ENCODE peak calls at places on chromosomes 6 and 20, in five cellular contexts. One of them, this sample, is unnamed.

GRCh38 chr20:32458061-32458836 is 100.1 kb downstream of the ASXL1 start:
- DNase-seq in astrocyte: no peak
- DNase-seq in fibroblast of lung: no peak
- DNase-seq in adrenal gland: no peak
- DNase-seq in brain microvascular endothelial cell: no peak
- DNase-seq in this sample: no peak

GRCh38 chr6:142846883-142847287 is 98.1 kb downstream of the HIVEP2 start:
- DNase-seq in astrocyte: peak
- DNase-seq in fibroblast of lung: peak
- DNase-seq in adrenal gland: peak
- DNase-seq in brain microvascular endothelial cell: peak
- DNase-seq in this sample: peak

GRCh38 chr20:6654490-6655247 is 112.8 kb upstream of the BMP2 start:
- DNase-seq in astrocyte: no peak
- DNase-seq in fibroblast of lung: no peak
- DNase-seq in adrenal gland: no peak
- DNase-seq in brain microvascular endothelial cell: no peak
- DNase-seq in this sample: no peak

GRCh38 chr20:63011798-63012197 is 5.0 kb upstream of the BHLHE23 start:
- DNase-seq in astrocyte: no peak
- DNase-seq in fibroblast of lung: no peak
- DNase-seq in adrenal gland: no peak
- DNase-seq in brain microvascular endothelial cell: no peak
- DNase-seq in this sample: no peak

GRCh38 chr20:50919567-50919966 is 11.7 kb downstream of the ADNP start:
- DNase-seq in astrocyte: peak
- DNase-seq in fibroblast of lung: peak
- DNase-seq in adrenal gland: peak
- DNase-seq in brain microvascular endothelial cell: peak
- DNase-seq in this sample: peak

GRCh38 chr20:57383447-57384347 is 7.5 kb upstream of the RBM38 start:
- DNase-seq in astrocyte: no peak
- DNase-seq in fibroblast of lung: no peak
- DNase-seq in adrenal gland: no peak
- DNase-seq in brain microvascular endothelial cell: no peak
- DNase-seq in this sample: no peak

GRCh38 chr20:52047811-52048302 is 143.7 kb downstream of the ZFP64 start:
- DNase-seq in astrocyte: peak
- DNase-seq in fibroblast of lung: peak
- DNase-seq in adrenal gland: no peak
- DNase-seq in brain microvascular endothelial cell: peak
- DNase-seq in this sample: no peak

GRCh38 chr20:38604873-38605303 is 3.3 kb downstream of the ARHGAP40 start:
- DNase-seq in astrocyte: peak
- DNase-seq in fibroblast of lung: peak
- DNase-seq in adrenal gland: no peak
- DNase-seq in brain microvascular endothelial cell: peak
- DNase-seq in this sample: peak

GRCh38 chr20:61839912-61840441 is 225.7 kb downstream of the TAF4 start:
- DNase-seq in astrocyte: no peak
- DNase-seq in fibroblast of lung: no peak
- DNase-seq in adrenal gland: no peak
- DNase-seq in brain microvascular endothelial cell: no peak
- DNase-seq in this sample: no peak

GRCh38 chr20:8670900-8671229 is 398.0 kb upstream of the PLCB4 start:
- DNase-seq in astrocyte: no peak
- DNase-seq in fibroblast of lung: no peak
- DNase-seq in adrenal gland: no peak
- DNase-seq in brain microvascular endothelial cell: no peak
- DNase-seq in this sample: no peak

GRCh38 chr6:25026723-25027122 is 91.0 kb upstream of the RIPOR2 start:
- DNase-seq in astrocyte: no peak
- DNase-seq in fibroblast of lung: no peak
- DNase-seq in adrenal gland: no peak
- DNase-seq in brain microvascular endothelial cell: no peak
- DNase-seq in this sample: no peak

GRCh38 chr6:148620579-148621298 is 126.1 kb upstream of the UST start:
- DNase-seq in astrocyte: no peak
- DNase-seq in fibroblast of lung: no peak
- DNase-seq in adrenal gland: no peak
- DNase-seq in brain microvascular endothelial cell: no peak
- DNase-seq in this sample: no peak

GRCh38 chr6:15608406-15608805 is 54.4 kb downstream of the DTNBP1 start:
- DNase-seq in astrocyte: peak
- DNase-seq in fibroblast of lung: peak
- DNase-seq in adrenal gland: peak
- DNase-seq in brain microvascular endothelial cell: peak
- DNase-seq in this sample: no peak

GRCh38 chr20:34528921-34529297 is 12.7 kb downstream of the DYNLRB1 start:
- DNase-seq in astrocyte: no peak
- DNase-seq in fibroblast of lung: no peak
- DNase-seq in adrenal gland: peak
- DNase-seq in brain microvascular endothelial cell: no peak
- DNase-seq in this sample: no peak

GRCh38 chr20:15916623-15917022 is 656.6 kb downstream of the KIF16B start:
- DNase-seq in astrocyte: no peak
- DNase-seq in fibroblast of lung: no peak
- DNase-seq in adrenal gland: no peak
- DNase-seq in brain microvascular endothelial cell: no peak
- DNase-seq in this sample: no peak

DNA sequence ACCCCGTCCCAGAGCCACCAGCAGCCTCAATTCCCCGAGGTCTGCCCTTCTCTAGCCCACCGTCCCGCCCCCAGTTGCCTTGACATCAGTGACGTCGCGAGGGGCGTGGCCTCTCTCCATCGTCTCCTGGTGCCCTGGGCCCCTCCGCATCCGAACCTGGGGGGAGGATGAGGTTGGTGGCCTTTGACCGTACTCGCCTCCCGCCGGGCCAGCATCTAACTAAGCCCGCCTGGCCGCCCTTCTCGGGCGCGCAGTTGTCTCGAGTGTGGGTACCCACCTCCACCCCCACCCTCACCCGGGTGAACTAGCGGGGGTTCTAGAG is 5.5 kb upstream of the ARMC12 start:
- DNase-seq in astrocyte: peak
- DNase-seq in fibroblast of lung: peak
- DNase-seq in adrenal gland: peak
- DNase-seq in brain microvascular endothelial cell: peak
- DNase-seq in this sample: peak
- H3K4me3 ChIP-seq in astrocyte: peak
- H3K4me3 ChIP-seq in fibroblast of lung: peak
- H3K4me3 ChIP-seq in adrenal gland: peak
- H3K4me3 ChIP-seq in brain microvascular endothelial cell: peak
- H3K4me3 ChIP-seq in this sample: peak

DNA sequence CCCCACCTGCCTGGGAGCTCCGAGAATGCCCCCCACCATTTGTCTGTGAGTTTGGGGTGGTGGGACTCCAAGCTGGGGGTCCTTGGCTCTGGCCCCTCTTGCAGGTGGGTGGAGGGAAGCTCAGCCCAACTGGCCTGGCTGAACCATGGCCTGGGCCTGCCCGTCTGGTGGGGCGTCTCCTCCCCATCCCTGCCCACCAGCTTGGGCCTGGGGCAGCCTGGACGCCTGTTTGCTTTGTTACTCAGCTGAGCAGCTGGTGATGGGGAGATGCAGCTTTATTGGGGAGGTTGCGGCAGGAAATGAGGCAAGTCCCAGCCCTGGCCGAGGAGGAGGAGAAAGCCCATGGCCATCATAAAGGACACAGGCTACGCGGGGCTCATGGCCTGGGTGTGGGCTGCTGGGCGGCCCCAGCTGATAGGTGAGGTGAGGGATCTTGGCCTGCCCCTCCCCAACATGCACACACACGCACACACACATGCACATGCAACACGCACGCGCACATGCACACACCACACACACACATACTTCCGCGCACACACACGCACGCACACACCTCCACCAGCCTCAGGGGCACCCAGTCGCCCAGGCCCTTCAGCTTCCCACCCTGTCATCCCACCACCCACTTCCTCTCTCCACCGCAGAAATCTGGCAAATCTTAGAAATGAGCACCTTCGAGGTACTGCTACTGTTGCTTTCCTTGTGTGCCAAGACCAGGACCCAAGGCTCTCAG is 1.4 kb downstream of the SPDEF start:
- DNase-seq in astrocyte: no peak
- DNase-seq in fibroblast of lung: no peak
- DNase-seq in adrenal gland: no peak
- DNase-seq in brain microvascular endothelial cell: no peak
- DNase-seq in this sample: no peak
- TF ChIP-seq CTCF in astrocyte: no peak
- TF ChIP-seq CTCF in fibroblast of lung: no peak
- TF ChIP-seq CTCF in adrenal gland: no peak
- TF ChIP-seq CTCF in brain microvascular endothelial cell: no peak
- TF ChIP-seq CTCF in this sample: no peak

GRCh38 chr20:45470939-45471338 is 1.4 kb downstream of the WFDC2 start:
- DNase-seq in astrocyte: no peak
- DNase-seq in fibroblast of lung: no peak
- DNase-seq in adrenal gland: no peak
- DNase-seq in brain microvascular endothelial cell: no peak
- DNase-seq in this sample: no peak
- H3K4me3 ChIP-seq in astrocyte: peak
- H3K4me3 ChIP-seq in fibroblast of lung: no peak
- H3K4me3 ChIP-seq in adrenal gland: peak
- H3K4me3 ChIP-seq in brain microvascular endothelial cell: peak
- H3K4me3 ChIP-seq in this sample: peak

GRCh38 chr6:168103036-168103830 is 24.2 kb upstream of the FRMD1 start:
- DNase-seq in astrocyte: no peak
- DNase-seq in fibroblast of lung: no peak
- DNase-seq in adrenal gland: no peak
- DNase-seq in brain microvascular endothelial cell: no peak
- DNase-seq in this sample: no peak
- TF ChIP-seq CTCF in astrocyte: no peak
- TF ChIP-seq CTCF in fibroblast of lung: no peak
- TF ChIP-seq CTCF in adrenal gland: no peak
- TF ChIP-seq CTCF in brain microvascular endothelial cell: no peak
- TF ChIP-seq CTCF in this sample: no peak